ENCODE peak calls at places on chromosomes 2 and 18, in four cellular contexts. N, H, O and L are unnamed samples. For H3K9me3, the result is how much of the 10 kb centered on the place peaks cover.

GRCh38 chr2:34242741-34243123 is 643.6 kb upstream of the FAM98A start:
- DNase-seq in N (no peak), O (no peak), H (no peak), L (no peak)

GRCh38 chr2:206797376-206797775 is 32.0 kb downstream of the FASTKD2 start:
- DNase-seq in N (no peak), O (no peak), H (no peak), L (no peak)

GRCh38 chr18:45136381-45137088 is 455.8 kb downstream of the SETBP1 start:
- DNase-seq in N (no peak), O (no peak), H (no peak), L (no peak)

GRCh38 chr2:38835990-38836389 is 39.7 kb downstream of the DHX57 start:
- DNase-seq in H (no peak), N (no peak), O (no peak), L (no peak)

GRCh38 chr2:47008381-47009280 is 93.0 kb upstream of the MCFD2 start:
- DNase-seq in N (no peak), H (peak), O (no peak), L (no peak)

GRCh38 chr2:181790716-181791649 is 100.5 kb upstream of the ITPRID2 start:
- DNase-seq in H (no peak), O (peak), N (no peak), L (peak)

GRCh38 chr2:205680067-205680466 is 2.2 kb upstream of the NRP2 start:
- DNase-seq in H (peak), N (peak), O (peak), L (no peak)

GRCh38 chr2:38600242-38600891 is 2.4 kb downstream of the HNRNPLL start:
- DNase-seq in N (no peak), H (no peak), O (peak), L (no peak)

GRCh38 chr18:2976733-2977132 is 36.2 kb downstream of the LPIN2 start:
- DNase-seq in H (no peak), O (no peak), N (no peak), L (no peak)

GRCh38 chr2:9099341-9099751 is 95.9 kb upstream of the MBOAT2 start:
- DNase-seq in N (no peak), O (peak), H (no peak), L (no peak)

GRCh38 chr2:199922856-199923255 is 11.8 kb downstream of the C2orf69 start:
- DNase-seq in H (no peak), O (no peak), N (peak), L (no peak)

GRCh38 chr2:157443795-157444642 is at the start of gene CYTIP:
- DNase-seq in O (no peak), H (no peak), N (peak), L (no peak)

GRCh38 chr2:73232471-73233153 is 427 bp downstream of the PRADC1 start:
- DNase-seq in N (peak), O (peak), H (no peak), L (no peak)

GRCh38 chr2:76314621-76315020 is 603.9 kb upstream of the GCFC2 start:
- DNase-seq in N (no peak), O (no peak), H (no peak), L (no peak)

GRCh38 chr2:76316691-76317090 is 606.0 kb upstream of the GCFC2 start:
- DNase-seq in N (no peak), H (no peak), O (no peak), L (no peak)

GRCh38 chr2:76307495-76307894 is 596.8 kb upstream of the GCFC2 start:
- DNase-seq in N (no peak), H (no peak), O (no peak), L (no peak)

GRCh38 chr2:76310894-76311293 is 600.2 kb upstream of the GCFC2 start:
- DNase-seq in H (no peak), N (no peak), O (no peak), L (no peak)

DNA sequence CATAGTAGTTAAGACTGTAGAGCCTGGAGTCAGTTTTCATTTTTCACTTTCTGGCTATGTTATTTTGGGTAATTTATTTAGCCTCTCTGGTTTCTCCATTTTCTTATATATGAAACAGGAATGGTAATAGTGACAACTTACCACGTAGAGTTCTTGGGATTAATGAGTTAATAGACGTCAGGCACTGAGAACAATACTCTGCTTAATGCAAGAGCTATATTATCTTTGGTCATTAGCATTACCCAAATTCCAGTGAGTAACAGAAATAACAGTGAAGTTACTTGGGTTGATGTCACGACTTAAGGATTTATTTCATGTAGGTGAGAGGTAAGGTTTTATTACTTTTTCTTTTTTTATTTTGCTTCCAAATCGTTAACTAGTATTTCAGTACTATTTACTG is 601.0 kb upstream of the GCFC2 start:
- DNase-seq in O (no peak), N (no peak), H (no peak), L (no peak)
- H3K9me3 ChIP-seq in O (under half), N (under half), H (under half), L (under half)

GRCh38 chr2:226180485-226180884 is 619.1 kb downstream of the IRS1 start:
- DNase-seq in O (no peak), H (no peak), N (no peak), L (no peak)
- H3K9me3 ChIP-seq in O (under half), H (under half), N (under half), L (under half)

DNA sequence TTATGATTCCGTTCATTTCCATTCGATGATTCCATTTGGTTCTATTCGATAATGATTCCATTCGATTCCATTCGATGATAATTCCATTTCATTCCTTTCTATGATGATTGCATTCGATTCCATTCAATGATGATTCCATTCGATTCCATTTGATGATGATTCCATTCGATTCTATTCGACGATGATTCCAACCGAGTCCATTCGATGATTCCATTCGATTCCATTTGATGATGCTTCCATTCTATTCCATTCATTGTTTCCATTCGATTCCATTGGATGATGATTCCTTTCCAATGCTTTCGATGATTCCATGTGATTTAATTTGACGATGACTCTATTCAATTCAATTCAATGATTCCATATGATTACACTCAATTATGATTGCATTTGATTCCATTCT is 1093.5 kb downstream of the RPIA start:
- DNase-seq in N (no peak), H (no peak), O (no peak), L (no peak)
- H3K9me3 ChIP-seq in N (half or more), H (under half), O (half or more), L (under half)

DNA sequence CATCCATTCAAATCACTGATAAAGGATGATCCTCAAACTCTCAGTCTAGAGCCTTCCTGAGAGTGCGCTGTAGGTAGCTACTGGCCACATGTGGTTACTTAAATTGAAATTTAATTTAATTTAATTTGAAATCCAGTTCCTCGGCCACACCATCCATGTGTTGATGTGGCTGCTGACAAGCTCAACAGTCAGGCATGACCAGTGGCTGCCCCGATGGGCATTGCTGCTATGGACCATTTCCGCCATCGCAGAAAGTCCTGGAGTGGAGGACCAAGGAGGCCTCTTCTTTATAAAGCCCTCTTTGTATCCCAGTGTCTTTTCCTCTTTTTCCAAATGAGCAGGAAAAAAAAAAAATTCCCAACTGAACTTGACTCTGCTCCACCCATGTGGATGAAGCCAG is 100.6 kb downstream of the HDAC4 start:
- DNase-seq in O (no peak), H (peak), N (no peak), L (peak)
- H3K9me3 ChIP-seq in O (under half), H (under half), N (under half), L (under half)

DNA sequence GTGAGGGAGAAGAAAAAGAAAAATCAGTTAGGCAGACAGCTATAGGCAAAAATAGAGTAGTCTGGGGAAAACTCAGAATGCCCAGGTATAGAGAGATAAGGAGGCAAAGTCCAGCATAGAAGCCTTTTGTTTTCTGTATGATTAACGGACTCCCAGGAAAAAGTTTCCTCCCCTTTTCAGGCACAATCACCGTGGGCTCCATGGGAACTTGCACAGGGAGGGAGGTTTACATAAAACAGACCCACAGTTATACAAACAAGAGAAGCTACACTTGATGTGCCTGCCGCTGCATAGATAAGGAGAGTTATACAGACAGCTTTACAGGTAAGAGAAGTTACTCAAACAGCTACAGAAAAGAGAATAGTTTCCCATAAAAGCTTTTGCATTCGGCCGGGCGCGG is 39.2 kb upstream of the SULT1C3 start:
- DNase-seq in N (no peak), O (no peak), H (no peak), L (no peak)
- H3K9me3 ChIP-seq in N (under half), O (under half), H (under half), L (under half)

GRCh38 chr18:50662775-50663383 is 103.0 kb downstream of the MAPK4 start:
- DNase-seq in O (no peak), N (no peak), H (no peak), L (no peak)

GRCh38 chr18:50661013-50661412 is 101.1 kb downstream of the MAPK4 start:
- DNase-seq in N (no peak), O (no peak), H (no peak), L (no peak)

GRCh38 chr18:50663626-50664441 is 103.9 kb downstream of the MAPK4 start:
- DNase-seq in O (no peak), H (no peak), N (no peak), L (no peak)

GRCh38 chr18:50659091-50660003 is 99.5 kb downstream of the MAPK4 start:
- DNase-seq in N (no peak), O (peak), H (no peak), L (no peak)

GRCh38 chr18:50662177-50662576 is 102.3 kb downstream of the MAPK4 start:
- DNase-seq in N (peak), O (peak), H (no peak), L (no peak)
- H3K9me3 ChIP-seq in N (under half), O (under half), H (under half), L (under half)

DNA sequence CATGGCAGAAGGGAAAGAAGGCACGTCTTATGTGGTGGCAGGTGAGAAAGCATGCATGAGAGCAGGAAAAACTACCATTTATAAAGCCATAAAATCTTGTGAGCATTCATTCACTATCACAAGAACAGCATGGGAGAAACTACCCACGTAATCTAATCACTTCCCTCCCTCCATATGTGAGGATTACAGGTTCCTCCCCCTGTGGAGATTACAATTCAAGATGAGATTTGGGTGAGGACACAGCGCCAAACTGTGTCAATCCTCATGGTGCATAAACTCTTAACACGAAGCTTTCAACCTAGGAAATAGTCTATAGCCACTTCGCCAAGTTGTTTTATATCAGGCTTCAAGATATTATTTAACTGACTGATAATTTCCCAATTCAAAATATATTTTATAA is 595.5 kb downstream of the FBXO15 start:
- DNase-seq in N (no peak), O (no peak), H (no peak), L (no peak)
- H3K9me3 ChIP-seq in N (under half), O (under half), H (under half), L (under half)

DNA sequence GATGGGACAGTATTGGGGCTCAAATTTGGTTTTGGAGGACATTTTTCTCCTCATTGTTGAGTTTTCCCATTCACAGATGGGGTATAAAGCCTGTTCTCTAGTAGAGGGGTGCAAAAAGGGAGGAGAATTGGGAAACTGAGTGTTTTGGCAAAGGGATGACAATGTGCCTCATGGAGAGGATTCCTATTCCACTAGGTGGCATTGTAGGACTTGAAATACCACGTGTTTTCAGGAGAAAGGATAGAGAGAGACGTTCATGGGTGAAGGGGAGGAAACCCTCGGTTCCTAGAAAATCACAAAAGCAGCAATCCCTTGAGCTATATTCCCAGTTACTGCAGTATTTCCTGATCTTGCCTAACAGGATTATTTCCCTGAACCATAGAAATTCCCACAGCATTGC is 113.7 kb upstream of the SRD5A2 start:
- DNase-seq in H (no peak), N (peak), O (peak), L (no peak)
- H3K9me3 ChIP-seq in H (under half), N (under half), O (under half), L (under half)

GRCh38 chr2:89775885-89776284 is 1084.4 kb downstream of the RPIA start:
- DNase-seq in N (no peak), O (no peak), H (no peak), L (no peak)
- H3K9me3 ChIP-seq in N (half or more), O (half or more), H (under half), L (under half)

GRCh38 chr18:78126106-78126505 is 853.5 kb upstream of the SALL3 start:
- DNase-seq in H (no peak), N (no peak), O (no peak), L (no peak)

GRCh38 chr18:78128004-78128403 is 851.6 kb upstream of the SALL3 start:
- DNase-seq in O (no peak), N (no peak), H (no peak), L (no peak)

GRCh38 chr18:78130232-78131195 is 849.1 kb upstream of the SALL3 start:
- DNase-seq in O (no peak), H (no peak), N (no peak), L (no peak)

GRCh38 chr18:78127041-78127440 is 852.6 kb upstream of the SALL3 start:
- DNase-seq in H (no peak), O (no peak), N (no peak), L (no peak)

GRCh38 chr18:78129260-78129659 is 850.4 kb upstream of the SALL3 start:
- DNase-seq in H (no peak), N (no peak), O (no peak), L (no peak)
- H3K9me3 ChIP-seq in H (under half), N (under half), O (under half), L (under half)